ENCODE peak calls at places on chromosome 13, in five cellular contexts. M is GM04503; I is fibroblast of the aortic adventitia; K is HT1080; T is activated CD4-positive, CD25-positive, alpha-beta regulatory T cell. C is an unnamed sample.

GRCh38 chr13:48595330-48596127 is 58.2 kb upstream of the CYSLTR2 start:
- DNase-seq in M (no peak), I (peak), K (peak), T (peak), C (peak)

GRCh38 chr13:85503797-85504196 is 295.4 kb downstream of the SLITRK6 start:
- DNase-seq in M (no peak), I (peak), K (peak), T (no peak), C (no peak)

GRCh38 chr13:46804391-46804815 is 7.4 kb upstream of the ESD start:
- DNase-seq in M (peak), I (peak), K (peak), T (no peak), C (no peak)

GRCh38 chr13:106602178-106602577 is 34.2 kb upstream of the ARGLU1 start:
- DNase-seq in M (no peak), I (no peak), K (no peak), T (no peak), C (peak)

GRCh38 chr13:111213964-111214726 is 99.0 kb downstream of the ARHGEF7 start:
- DNase-seq in M (no peak), I (no peak), K (no peak), T (no peak), C (no peak)

GRCh38 chr13:110368408-110368807 is 61.3 kb downstream of the COL4A2 start:
- DNase-seq in M (no peak), I (no peak), K (no peak), T (no peak), C (no peak)

GRCh38 chr13:73898276-73898675 is 235.9 kb downstream of the KLF12 start:
- DNase-seq in M (no peak), I (no peak), K (no peak), T (no peak), C (no peak)

GRCh38 chr13:46480131-46480530 is 72.8 kb upstream of the LRCH1 start:
- DNase-seq in M (no peak), I (no peak), K (no peak), T (no peak), C (no peak)

GRCh38 chr13:34432234-34432633 is 509.8 kb upstream of the NBEA start:
- DNase-seq in M (no peak), I (no peak), K (no peak), T (no peak), C (peak)

GRCh38 chr13:36606060-36606459 is 67.8 kb upstream of the SERTM1 start:
- DNase-seq in M (no peak), I (no peak), K (no peak), T (no peak), C (no peak)

GRCh38 chr13:99344610-99345208 is 37.5 kb upstream of the GPR183 start:
- DNase-seq in M (no peak), I (no peak), K (no peak), T (no peak), C (no peak)

GRCh38 chr13:113989585-113990300 is 15.9 kb upstream of the C13orf46 start:
- DNase-seq in M (no peak), I (no peak), K (no peak), T (no peak), C (no peak)

GRCh38 chr13:113741101-113741731 is 17.8 kb upstream of the TMEM255B start:
- DNase-seq in M (no peak), I (no peak), K (no peak), T (no peak), C (no peak)

GRCh38 chr13:32639502-32640105 is 53.4 kb downstream of the PDS5B start:
- DNase-seq in M (no peak), I (peak), K (peak), T (no peak), C (peak)

C was measured in NCI-H146.